ENCODE peak calls at places on chromosome 15, in nine cellular contexts. One of them, this sample, is unnamed.

GRCh38 chr15:69609776-69610175 is 157.2 kb downstream of the RPLP1 start:
- DNase-seq in brain microvascular endothelial cell: no peak
- DNase-seq in fibroblast of mammary gland: no peak
- DNase-seq in body of pancreas: no peak
- DNase-seq in ovary: no peak
- DNase-seq in NB4: no peak
- DNase-seq in CD8-positive, alpha-beta T cell: no peak
- DNase-seq in A673: no peak
- DNase-seq in epithelial cell of esophagus: no peak
- DNase-seq in this sample: no peak

GRCh38 chr15:66939451-66940023 is 125.9 kb upstream of the SMAD3 start:
- DNase-seq in brain microvascular endothelial cell: no peak
- DNase-seq in fibroblast of mammary gland: no peak
- DNase-seq in body of pancreas: no peak
- DNase-seq in ovary: no peak
- DNase-seq in NB4: no peak
- DNase-seq in CD8-positive, alpha-beta T cell: no peak
- DNase-seq in A673: no peak
- DNase-seq in epithelial cell of esophagus: no peak
- DNase-seq in this sample: no peak

GRCh38 chr15:25431821-25432561 is 6.8 kb downstream of the UBE3A start:
- DNase-seq in brain microvascular endothelial cell: no peak
- DNase-seq in fibroblast of mammary gland: no peak
- DNase-seq in body of pancreas: no peak
- DNase-seq in ovary: no peak
- DNase-seq in NB4: no peak
- DNase-seq in CD8-positive, alpha-beta T cell: no peak
- DNase-seq in A673: no peak
- DNase-seq in epithelial cell of esophagus: no peak
- DNase-seq in this sample: no peak

GRCh38 chr15:79381593-79381992 is 50.5 kb upstream of the MINAR1 start:
- DNase-seq in brain microvascular endothelial cell: no peak
- DNase-seq in fibroblast of mammary gland: no peak
- DNase-seq in body of pancreas: no peak
- DNase-seq in ovary: no peak
- DNase-seq in NB4: no peak
- DNase-seq in CD8-positive, alpha-beta T cell: no peak
- DNase-seq in A673: no peak
- DNase-seq in epithelial cell of esophagus: no peak
- DNase-seq in this sample: no peak

GRCh38 chr15:31159837-31160236 is 58.3 kb upstream of the TRPM1 start:
- DNase-seq in brain microvascular endothelial cell: no peak
- DNase-seq in fibroblast of mammary gland: no peak
- DNase-seq in body of pancreas: no peak
- DNase-seq in ovary: no peak
- DNase-seq in NB4: no peak
- DNase-seq in CD8-positive, alpha-beta T cell: no peak
- DNase-seq in A673: no peak
- DNase-seq in epithelial cell of esophagus: no peak
- DNase-seq in this sample: no peak

GRCh38 chr15:68299436-68299835 is 21.9 kb downstream of the FEM1B start:
- DNase-seq in brain microvascular endothelial cell: no peak
- DNase-seq in fibroblast of mammary gland: peak; percentile 46
- DNase-seq in body of pancreas: no peak
- DNase-seq in ovary: peak; percentile 23
- DNase-seq in NB4: no peak
- DNase-seq in CD8-positive, alpha-beta T cell: no peak
- DNase-seq in A673: no peak
- DNase-seq in epithelial cell of esophagus: no peak
- DNase-seq in this sample: no peak

GRCh38 chr15:98382139-98382538 is 266.2 kb upstream of the IGF1R start:
- DNase-seq in brain microvascular endothelial cell: no peak
- DNase-seq in fibroblast of mammary gland: no peak
- DNase-seq in body of pancreas: no peak
- DNase-seq in ovary: no peak
- DNase-seq in NB4: peak; percentile 19
- DNase-seq in CD8-positive, alpha-beta T cell: no peak
- DNase-seq in A673: no peak
- DNase-seq in epithelial cell of esophagus: no peak
- DNase-seq in this sample: no peak

GRCh38 chr15:39191871-39192281 is 389.0 kb upstream of the THBS1 start:
- DNase-seq in brain microvascular endothelial cell: peak; percentile 53
- DNase-seq in fibroblast of mammary gland: no peak
- DNase-seq in body of pancreas: no peak
- DNase-seq in ovary: no peak
- DNase-seq in NB4: no peak
- DNase-seq in CD8-positive, alpha-beta T cell: no peak
- DNase-seq in A673: no peak
- DNase-seq in epithelial cell of esophagus: peak; percentile 90
- DNase-seq in this sample: no peak

GRCh38 chr15:96327155-96327741 is 3.3 kb upstream of the NR2F2 start:
- DNase-seq in brain microvascular endothelial cell: peak; percentile 72
- DNase-seq in fibroblast of mammary gland: peak; percentile 92
- DNase-seq in body of pancreas: no peak
- DNase-seq in ovary: peak; percentile 58
- DNase-seq in NB4: peak; percentile 92
- DNase-seq in CD8-positive, alpha-beta T cell: no peak
- DNase-seq in A673: peak; percentile 95
- DNase-seq in epithelial cell of esophagus: peak; percentile 90
- DNase-seq in this sample: peak; percentile 65

GRCh38 chr15:60476713-60477112 is 2.2 kb downstream of the ICE2 start:
- DNase-seq in brain microvascular endothelial cell: no peak
- DNase-seq in fibroblast of mammary gland: no peak
- DNase-seq in body of pancreas: no peak
- DNase-seq in ovary: no peak
- DNase-seq in NB4: no peak
- DNase-seq in CD8-positive, alpha-beta T cell: no peak
- DNase-seq in A673: no peak
- DNase-seq in epithelial cell of esophagus: no peak
- DNase-seq in this sample: peak; percentile 52

GRCh38 chr15:75732206-75732808 is 19.7 kb upstream of the CSPG4 start:
- DNase-seq in brain microvascular endothelial cell: no peak
- DNase-seq in fibroblast of mammary gland: no peak
- DNase-seq in body of pancreas: no peak
- DNase-seq in ovary: no peak
- DNase-seq in NB4: no peak
- DNase-seq in CD8-positive, alpha-beta T cell: no peak
- DNase-seq in A673: no peak
- DNase-seq in epithelial cell of esophagus: no peak
- DNase-seq in this sample: no peak

GRCh38 chr15:65535192-65535591 is 4.9 kb downstream of the HACD3 start:
- DNase-seq in brain microvascular endothelial cell: no peak
- DNase-seq in fibroblast of mammary gland: no peak
- DNase-seq in body of pancreas: no peak
- DNase-seq in ovary: no peak
- DNase-seq in NB4: no peak
- DNase-seq in CD8-positive, alpha-beta T cell: no peak
- DNase-seq in A673: no peak
- DNase-seq in epithelial cell of esophagus: peak; percentile 59
- DNase-seq in this sample: no peak

GRCh38 chr15:56763082-56763481 is 29.8 kb upstream of the ZNF280D start:
- DNase-seq in brain microvascular endothelial cell: no peak
- DNase-seq in fibroblast of mammary gland: no peak
- DNase-seq in body of pancreas: no peak
- DNase-seq in ovary: no peak
- DNase-seq in NB4: no peak
- DNase-seq in CD8-positive, alpha-beta T cell: no peak
- DNase-seq in A673: no peak
- DNase-seq in epithelial cell of esophagus: no peak
- DNase-seq in this sample: no peak

GRCh38 chr15:67550522-67550921 is 8.0 kb downstream of the MAP2K5 start:
- DNase-seq in brain microvascular endothelial cell: peak; percentile 44
- DNase-seq in fibroblast of mammary gland: peak; percentile 54
- DNase-seq in body of pancreas: no peak
- DNase-seq in ovary: no peak
- DNase-seq in NB4: peak; percentile 29
- DNase-seq in CD8-positive, alpha-beta T cell: no peak
- DNase-seq in A673: peak; percentile 33
- DNase-seq in epithelial cell of esophagus: no peak
- DNase-seq in this sample: no peak

GRCh38 chr15:48946088-48946839 is 17.5 kb downstream of the SHC4 start:
- DNase-seq in brain microvascular endothelial cell: peak; percentile 52
- DNase-seq in fibroblast of mammary gland: peak; percentile 54
- DNase-seq in body of pancreas: no peak
- DNase-seq in ovary: no peak
- DNase-seq in NB4: peak; percentile 51
- DNase-seq in CD8-positive, alpha-beta T cell: no peak
- DNase-seq in A673: no peak
- DNase-seq in epithelial cell of esophagus: peak; percentile 89
- DNase-seq in this sample: no peak

GRCh38 chr15:68618339-68619302 is 39.8 kb downstream of the CORO2B start:
- DNase-seq in brain microvascular endothelial cell: peak; percentile 56
- DNase-seq in fibroblast of mammary gland: peak; percentile 57
- DNase-seq in body of pancreas: no peak
- DNase-seq in ovary: no peak
- DNase-seq in NB4: peak; percentile 14
- DNase-seq in CD8-positive, alpha-beta T cell: no peak
- DNase-seq in A673: no peak
- DNase-seq in epithelial cell of esophagus: peak; percentile 39
- DNase-seq in this sample: no peak

GRCh38 chr15:74311734-74312444 is 55.6 kb downstream of the CYP11A1 start:
- DNase-seq in brain microvascular endothelial cell: no peak
- DNase-seq in fibroblast of mammary gland: no peak
- DNase-seq in body of pancreas: no peak
- DNase-seq in ovary: no peak
- DNase-seq in NB4: peak; percentile 67
- DNase-seq in CD8-positive, alpha-beta T cell: no peak
- DNase-seq in A673: no peak
- DNase-seq in epithelial cell of esophagus: peak; percentile 19
- DNase-seq in this sample: no peak
- TF ChIP-seq CTCF in brain microvascular endothelial cell: peak; percentile 88
- TF ChIP-seq CTCF in fibroblast of mammary gland: peak; percentile 35
- TF ChIP-seq CTCF in body of pancreas: no peak
- TF ChIP-seq CTCF in ovary: no peak
- TF ChIP-seq CTCF in NB4: peak; percentile 78
- TF ChIP-seq CTCF in CD8-positive, alpha-beta T cell: no peak
- TF ChIP-seq CTCF in A673: peak; percentile 49
- TF ChIP-seq CTCF in epithelial cell of esophagus: peak; percentile 43
- TF ChIP-seq CTCF in this sample: peak; percentile 59

DNA sequence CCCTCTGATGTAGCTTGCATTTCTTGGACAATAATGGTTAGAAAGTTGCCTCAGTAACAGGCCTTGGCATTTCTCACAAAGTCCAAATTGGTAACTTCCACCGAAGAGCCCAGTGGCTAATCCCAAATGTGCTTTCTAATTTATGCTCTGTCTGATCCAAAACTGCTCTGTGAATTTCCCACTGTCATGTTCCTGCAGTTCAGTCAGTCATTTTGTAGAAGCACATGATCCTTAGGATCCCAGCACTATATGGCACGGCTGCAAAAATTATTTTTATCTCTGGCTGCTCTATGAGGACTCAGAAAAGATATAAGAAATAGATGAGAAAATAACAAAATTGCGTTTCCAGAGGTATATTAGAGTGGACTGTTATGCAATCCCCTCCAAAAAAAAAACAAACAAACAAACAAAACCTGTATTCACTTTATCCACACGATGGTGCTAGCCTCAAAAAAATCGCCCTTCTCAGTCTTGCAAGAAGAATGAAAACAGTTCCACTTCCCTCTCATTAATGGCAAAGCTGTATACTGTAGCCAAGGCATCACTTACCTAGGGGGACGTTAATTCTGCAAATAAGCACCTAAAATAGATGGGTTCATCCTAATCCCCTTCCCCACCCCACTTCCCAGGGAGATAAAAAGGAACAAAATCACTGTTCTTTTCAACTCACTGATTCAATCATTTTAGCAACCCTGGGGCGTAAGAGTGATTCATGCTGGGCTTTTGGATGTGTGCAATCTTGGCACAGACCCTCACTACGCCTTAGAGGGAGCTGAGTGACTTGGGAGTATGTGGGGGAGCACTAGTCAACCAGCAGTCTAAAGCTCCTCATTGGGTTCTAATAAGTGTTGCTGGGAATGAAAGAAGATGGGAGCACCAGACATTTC is 61.3 kb downstream of the TMCO5A start:
- DNase-seq in brain microvascular endothelial cell: peak; percentile 60
- DNase-seq in fibroblast of mammary gland: peak; percentile 91
- DNase-seq in body of pancreas: peak; percentile 32
- DNase-seq in ovary: peak; percentile 54
- DNase-seq in NB4: peak; percentile 57
- DNase-seq in CD8-positive, alpha-beta T cell: no peak
- DNase-seq in A673: peak; percentile 69
- DNase-seq in epithelial cell of esophagus: peak; percentile 72
- DNase-seq in this sample: no peak
- H3K4me3 ChIP-seq in brain microvascular endothelial cell: peak overlapping the region; percentile 30
- H3K4me3 ChIP-seq in fibroblast of mammary gland: peak overlapping the region; percentile 21
- H3K4me3 ChIP-seq in body of pancreas: no peak overlapping the region
- H3K4me3 ChIP-seq in ovary: no peak overlapping the region
- H3K4me3 ChIP-seq in NB4: no peak overlapping the region
- H3K4me3 ChIP-seq in CD8-positive, alpha-beta T cell: no peak overlapping the region
- H3K4me3 ChIP-seq in A673: no peak overlapping the region
- H3K4me3 ChIP-seq in epithelial cell of esophagus: no peak overlapping the region
- H3K4me3 ChIP-seq in this sample: no peak overlapping the region

GRCh38 chr15:34583399-34584320 is at the start of gene GOLGA8B:
- DNase-seq in brain microvascular endothelial cell: no peak
- DNase-seq in fibroblast of mammary gland: peak; percentile 37
- DNase-seq in body of pancreas: peak; percentile 87
- DNase-seq in ovary: peak; percentile 72
- DNase-seq in NB4: peak; percentile 77
- DNase-seq in CD8-positive, alpha-beta T cell: peak; percentile 78
- DNase-seq in A673: peak; percentile 68
- DNase-seq in epithelial cell of esophagus: peak; percentile 88
- DNase-seq in this sample: no peak
- TF ChIP-seq CTCF in brain microvascular endothelial cell: peak; percentile 1
- TF ChIP-seq CTCF in fibroblast of mammary gland: no peak
- TF ChIP-seq CTCF in body of pancreas: no peak
- TF ChIP-seq CTCF in ovary: no peak
- TF ChIP-seq CTCF in NB4: no peak
- TF ChIP-seq CTCF in CD8-positive, alpha-beta T cell: no peak
- TF ChIP-seq CTCF in A673: no peak
- TF ChIP-seq CTCF in epithelial cell of esophagus: no peak
- TF ChIP-seq CTCF in this sample: no peak

GRCh38 chr15:85330941-85331588 is 49.3 kb upstream of the AKAP13 start:
- DNase-seq in brain microvascular endothelial cell: peak; percentile 90
- DNase-seq in fibroblast of mammary gland: peak; percentile 97
- DNase-seq in body of pancreas: peak; percentile 92
- DNase-seq in ovary: peak; percentile 77
- DNase-seq in NB4: peak; percentile 99
- DNase-seq in CD8-positive, alpha-beta T cell: peak; percentile 71
- DNase-seq in A673: peak; percentile 77
- DNase-seq in epithelial cell of esophagus: peak; percentile 92
- DNase-seq in this sample: peak; percentile 63

GRCh38 chr15:85334241-85334640 is 46.2 kb upstream of the AKAP13 start:
- DNase-seq in brain microvascular endothelial cell: no peak
- DNase-seq in fibroblast of mammary gland: no peak
- DNase-seq in body of pancreas: no peak
- DNase-seq in ovary: no peak
- DNase-seq in NB4: no peak
- DNase-seq in CD8-positive, alpha-beta T cell: no peak
- DNase-seq in A673: no peak
- DNase-seq in epithelial cell of esophagus: no peak
- DNase-seq in this sample: no peak

GRCh38 chr15:85333132-85333831 is 47.1 kb upstream of the AKAP13 start:
- DNase-seq in brain microvascular endothelial cell: peak; percentile 87
- DNase-seq in fibroblast of mammary gland: peak; percentile 84
- DNase-seq in body of pancreas: no peak
- DNase-seq in ovary: no peak
- DNase-seq in NB4: no peak
- DNase-seq in CD8-positive, alpha-beta T cell: no peak
- DNase-seq in A673: no peak
- DNase-seq in epithelial cell of esophagus: no peak
- DNase-seq in this sample: peak; percentile 73

GRCh38 chr15:85329561-85330421 is 50.6 kb upstream of the AKAP13 start:
- DNase-seq in brain microvascular endothelial cell: peak; percentile 68
- DNase-seq in fibroblast of mammary gland: peak; percentile 93
- DNase-seq in body of pancreas: peak; percentile 35
- DNase-seq in ovary: no peak
- DNase-seq in NB4: peak; percentile 77
- DNase-seq in CD8-positive, alpha-beta T cell: peak; percentile 24
- DNase-seq in A673: no peak
- DNase-seq in epithelial cell of esophagus: no peak
- DNase-seq in this sample: no peak

GRCh38 chr15:85331666-85332261 is 48.6 kb upstream of the AKAP13 start:
- DNase-seq in brain microvascular endothelial cell: no peak
- DNase-seq in fibroblast of mammary gland: peak; percentile 44
- DNase-seq in body of pancreas: no peak
- DNase-seq in ovary: no peak
- DNase-seq in NB4: peak; percentile 45
- DNase-seq in CD8-positive, alpha-beta T cell: no peak
- DNase-seq in A673: no peak
- DNase-seq in epithelial cell of esophagus: no peak
- DNase-seq in this sample: no peak
- H3K4me3 ChIP-seq in brain microvascular endothelial cell: no peak overlapping the region
- H3K4me3 ChIP-seq in fibroblast of mammary gland: no peak overlapping the region
- H3K4me3 ChIP-seq in body of pancreas: no peak overlapping the region
- H3K4me3 ChIP-seq in ovary: no peak overlapping the region
- H3K4me3 ChIP-seq in NB4: peak overlapping the region; percentile 29
- H3K4me3 ChIP-seq in CD8-positive, alpha-beta T cell: no peak overlapping the region
- H3K4me3 ChIP-seq in A673: no peak overlapping the region
- H3K4me3 ChIP-seq in epithelial cell of esophagus: no peak overlapping the region
- H3K4me3 ChIP-seq in this sample: no peak overlapping the region

This sample was measured in AG04449.